ENCODE peak calls at places on chromosomes 16 and 17, in six cellular contexts. R, B, D, X, O and L are unnamed samples.

GRCh38 chr17:77427471-77427991 is 286.8 kb downstream of the SEC14L1 start:
- DNase-seq in X (peak), B (peak), R (no peak), D (peak), O (no peak), L (no peak)

GRCh38 chr17:1312261-1312870 is 32.9 kb downstream of the TRARG1 start:
- DNase-seq in X (no peak), R (no peak), B (no peak), D (no peak), O (peak), L (no peak)

GRCh38 chr17:28703552-28704218 is 8.0 kb downstream of the PROCA1 start:
- DNase-seq in X (no peak), B (no peak), D (no peak), R (no peak), O (no peak), L (no peak)

GRCh38 chr17:79800325-79801155 is 3.7 kb upstream of the CBX8 start:
- DNase-seq in D (peak), O (peak), B (peak), R (no peak), X (peak), L (no peak)

GRCh38 chr17:82396601-82397435 is 21.3 kb upstream of the HEXD start:
- DNase-seq in R (no peak), D (peak), O (no peak), X (peak), B (peak), L (no peak)

GRCh38 chr16:48531011-48531962 is 78.7 kb downstream of the N4BP1 start:
- DNase-seq in O (peak), D (peak), B (peak), X (no peak), R (no peak), L (no peak)

GRCh38 chr16:56911771-56912541 is 20.0 kb upstream of the HERPUD1 start:
- DNase-seq in B (peak), O (no peak), R (no peak), X (no peak), D (peak), L (no peak)

GRCh38 chr17:20967776-20968175 is 75.0 kb downstream of the USP22 start:
- DNase-seq in D (no peak), R (no peak), O (no peak), X (no peak), B (no peak), L (no peak)

GRCh38 chr16:56861092-56861610 is 3.9 kb upstream of the SLC12A3 start:
- DNase-seq in X (no peak), B (peak), D (no peak), O (no peak), R (no peak), L (no peak)

GRCh38 chr16:10989494-10989893 is 45.1 kb downstream of the CLEC16A start:
- DNase-seq in X (no peak), B (no peak), O (no peak), R (no peak), D (no peak), L (no peak)

GRCh38 chr16:30187971-30188561 is 4.7 kb downstream of the CORO1A start:
- DNase-seq in R (no peak), X (no peak), B (no peak), O (no peak), D (no peak), L (no peak)

GRCh38 chr17:30236807-30237206 is 1.3 kb upstream of the SLC6A4 start:
- DNase-seq in B (peak), R (no peak), O (peak), X (peak), D (peak), L (no peak)

GRCh38 chr17:61575352-61575975 is 15.6 kb downstream of the NACA2 start:
- DNase-seq in B (no peak), D (no peak), R (no peak), O (no peak), X (no peak), L (no peak)

GRCh38 chr17:50114849-50115357 is 15.1 kb downstream of the SAMD14 start:
- DNase-seq in X (peak), B (peak), O (no peak), D (peak), R (no peak), L (no peak)

GRCh38 chr17:62165378-62165722 is 100.3 kb upstream of the MED13 start:
- DNase-seq in B (no peak), X (no peak), O (no peak), D (no peak), R (no peak), L (no peak)

GRCh38 chr17:13544292-13544691 is 57.4 kb downstream of the HS3ST3A1 start:
- DNase-seq in O (no peak), R (no peak), D (peak), B (peak), X (peak), L (peak)

GRCh38 chr17:33520404-33521032 is 227.4 kb upstream of the ASIC2 start:
- DNase-seq in D (peak), B (peak), O (peak), X (no peak), R (peak), L (peak)

GRCh38 chr17:13393841-13394710 is 207.7 kb downstream of the HS3ST3A1 start:
- DNase-seq in D (peak), X (peak), B (peak), O (no peak), R (no peak), L (no peak)

GRCh38 chr17:47712330-47713023 is 18.5 kb downstream of the TBKBP1 start:
- DNase-seq in R (no peak), O (no peak), X (no peak), B (no peak), D (no peak), L (no peak)

GRCh38 chr16:65919116-65919515 is 447.4 kb upstream of the CDH5 start:
- DNase-seq in D (no peak), B (no peak), X (no peak), R (no peak), O (no peak), L (no peak)

GRCh38 chr17:14434506-14434905 is 133.6 kb downstream of the HS3ST3B1 start:
- DNase-seq in D (no peak), O (no peak), R (no peak), B (no peak), X (no peak), L (no peak)

GRCh38 chr17:65558683-65559311 is 2.7 kb downstream of the AXIN2 start:
- DNase-seq in B (no peak), X (no peak), O (no peak), R (no peak), D (no peak), L (no peak)

GRCh38 chr17:18959845-18960240 is 7.9 kb downstream of the SLC5A10 start:
- DNase-seq in D (no peak), O (no peak), B (no peak), R (no peak), X (no peak), L (no peak)

GRCh38 chr16:15682105-15682570 is 32.1 kb downstream of the NDE1 start:
- DNase-seq in B (peak), O (peak), R (no peak), X (peak), D (peak), L (no peak)

GRCh38 chr17:1033503-1033902 is 36.6 kb downstream of the TIMM22 start:
- DNase-seq in D (no peak), X (no peak), B (no peak), R (no peak), O (peak), L (no peak)

GRCh38 chr17:82330322-82331239 is 3.0 kb downstream of the SECTM1 start:
- DNase-seq in B (peak), O (peak), D (peak), R (no peak), X (peak), L (no peak)

GRCh38 chr17:70869402-70870085 is 700.2 kb downstream of the KCNJ2 start:
- DNase-seq in D (no peak), B (no peak), R (no peak), X (no peak), O (no peak), L (no peak)

GRCh38 chr17:6166492-6167179 is 96.5 kb downstream of the WSCD1 start:
- DNase-seq in O (no peak), R (no peak), X (no peak), D (no peak), B (no peak), L (no peak)

GRCh38 chr16:27748868-27749546 is 199.1 kb downstream of the KATNIP start:
- DNase-seq in X (peak), R (no peak), D (peak), B (peak), O (no peak), L (no peak)

GRCh38 chr17:49851387-49852291 is 3.8 kb upstream of the TAC4 start:
- DNase-seq in D (peak), O (peak), R (peak), B (peak), X (peak), L (peak)

GRCh38 chr16:23423496-23424049 is 29.4 kb downstream of the COG7 start:
- DNase-seq in R (peak), X (peak), B (peak), D (peak), O (no peak), L (peak)

GRCh38 chr16:49620158-49620867 is 235.6 kb downstream of the ZNF423 start:
- DNase-seq in R (no peak), B (peak), O (no peak), X (peak), D (peak), L (peak)

GRCh38 chr16:79386299-79386698 is 214.2 kb downstream of the MAF start:
- DNase-seq in B (no peak), X (no peak), D (no peak), R (no peak), O (no peak), L (no peak)

GRCh38 chr17:77662796-77663195 is 295.7 kb upstream of the TNRC6C start:
- DNase-seq in D (no peak), O (no peak), X (no peak), R (no peak), B (no peak), L (no peak)

GRCh38 chr17:50222922-50223321 is 21.5 kb upstream of the COL1A1 start:
- DNase-seq in R (no peak), X (peak), B (no peak), O (no peak), D (peak), L (no peak)

GRCh38 chr17:16585796-16586195 is 16.8 kb upstream of the ZNF287 start:
- DNase-seq in B (peak), R (no peak), O (no peak), X (no peak), D (peak), L (no peak)

GRCh38 chr17:82865274-82865673 is 25.5 kb upstream of the ZNF750 start:
- DNase-seq in D (no peak), X (no peak), O (no peak), R (no peak), B (no peak), L (no peak)

GRCh38 chr17:65182233-65182632 is 45.1 kb downstream of the RGS9 start:
- DNase-seq in R (no peak), B (no peak), O (no peak), D (no peak), X (no peak), L (no peak)

GRCh38 chr16:12271006-12271405 is 294.5 kb downstream of the SNX29 start:
- DNase-seq in B (peak), O (peak), X (peak), D (peak), R (no peak), L (no peak)

GRCh38 chr16:50821586-50821985 is 79.7 kb downstream of the CYLD start:
- DNase-seq in X (peak), D (no peak), R (no peak), O (no peak), B (no peak), L (no peak)
- TF ChIP-seq CTCF in X (no peak), D (peak), R (no peak), O (no peak), B (no peak), L (no peak)

GRCh38 chr17:74963656-74964055 is 8.9 kb downstream of the HID1 start:
- DNase-seq in B (no peak), X (no peak), O (no peak), D (no peak), R (no peak), L (no peak)
- TF ChIP-seq CTCF in B (no peak), X (no peak), O (no peak), D (no peak), R (no peak), L (no peak)

GRCh38 chr16:67445441-67445912 is 14.6 kb downstream of the HSD11B2 start:
- DNase-seq in O (no peak), X (no peak), D (no peak), B (no peak), R (peak), L (no peak)
- TF ChIP-seq CTCF in O (no peak), X (no peak), D (no peak), B (peak), R (no peak), L (no peak)

DNA sequence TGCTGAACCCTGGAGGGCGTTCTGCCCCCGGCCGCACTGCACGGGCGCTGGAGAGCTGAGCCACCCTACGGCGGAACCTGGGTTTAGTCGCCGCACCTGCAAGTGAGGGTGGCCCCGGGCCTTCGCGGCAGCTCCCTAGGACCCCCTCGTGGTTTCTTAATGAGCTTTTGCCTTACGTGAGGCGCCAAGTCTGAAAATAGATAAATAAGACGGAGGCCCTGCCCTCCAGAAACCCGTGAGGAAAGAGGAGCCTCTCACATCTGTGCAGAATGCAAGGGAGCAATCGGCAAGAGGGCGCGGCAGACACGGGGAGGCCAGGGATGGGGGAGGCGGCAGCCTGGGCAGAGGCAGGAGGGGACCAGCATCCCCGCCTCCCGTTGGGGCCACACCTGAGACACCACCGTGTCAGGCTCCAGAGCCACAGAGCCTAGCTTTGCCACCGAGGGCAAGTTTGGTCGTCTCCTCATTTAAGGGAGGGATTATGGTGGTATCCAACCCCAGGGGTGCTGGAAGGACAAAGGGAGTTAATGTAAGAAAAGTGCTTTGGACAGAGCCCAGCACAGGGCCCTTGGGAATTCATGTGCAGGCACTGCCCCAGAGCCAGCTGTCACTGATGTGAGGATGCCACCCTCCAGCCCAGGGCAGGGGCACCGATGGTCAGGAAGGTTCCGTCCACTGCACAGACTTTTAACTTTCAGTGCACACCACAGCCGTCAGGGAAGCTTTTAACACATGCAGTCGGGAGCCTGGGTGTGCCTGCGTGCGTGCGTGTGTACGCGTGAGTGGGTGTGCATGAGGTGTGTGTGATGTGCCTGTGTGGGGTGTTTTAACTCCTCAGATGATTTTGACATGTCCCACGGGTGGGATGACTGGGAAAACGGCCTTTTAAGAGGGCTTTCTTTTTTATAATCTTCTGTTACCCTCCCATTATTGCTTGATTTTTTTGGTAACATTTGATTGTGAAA is 153.0 kb upstream of the CHMP6 start:
- DNase-seq in O (no peak), B (no peak), D (no peak), X (no peak), R (no peak), L (no peak)
- TF ChIP-seq CTCF in O (no peak), B (no peak), D (no peak), X (no peak), R (no peak), L (no peak)

DNA sequence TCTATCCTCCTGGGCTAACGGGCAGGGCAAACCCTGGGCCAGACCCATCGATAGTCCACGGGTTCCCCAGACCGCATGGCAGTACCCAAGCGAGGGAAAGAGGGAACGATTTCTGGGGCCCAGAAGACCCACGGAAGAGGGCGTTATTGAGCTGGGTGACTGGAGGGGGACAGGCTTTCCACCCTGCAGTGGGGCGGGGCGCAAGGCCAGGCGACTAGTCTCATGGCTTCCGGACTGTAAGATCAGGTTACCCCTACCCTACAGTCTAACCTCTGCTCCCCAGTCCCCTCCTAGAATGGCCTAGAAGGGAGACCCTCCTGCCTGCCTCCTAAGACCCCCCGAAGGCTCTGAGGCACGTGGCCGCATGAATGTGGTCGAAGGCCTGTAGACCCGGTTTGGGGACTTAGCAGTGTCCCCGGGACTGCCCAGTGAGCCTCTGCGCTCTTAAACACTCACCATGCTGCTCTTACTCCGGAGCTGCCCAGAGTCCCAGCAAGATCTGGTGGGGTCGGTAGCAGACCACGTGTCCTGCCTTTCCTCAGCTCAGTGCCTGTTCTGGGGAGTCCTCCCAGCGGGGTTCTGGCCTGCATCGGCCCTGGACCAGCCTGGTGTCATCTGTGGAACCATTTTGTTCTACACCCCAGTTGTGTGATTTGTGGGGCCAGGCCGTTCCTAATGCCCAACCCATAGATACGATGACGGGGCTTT is 13.1 kb upstream of the AURKB start:
- DNase-seq in X (peak), O (peak), D (peak), B (peak), R (peak), L (no peak)
- TF ChIP-seq CTCF in X (peak), O (no peak), D (peak), B (peak), R (no peak), L (no peak)